ENCODE peak calls at places on chromosome 15, in ten cellular contexts. One of them, this sample, is unnamed.
A peak's percentile ranks its signal among the peaks of the same experiment; 100 is the strongest.

GRCh38 chr15:77454265-77454664 is 33.6 kb downstream of the HMG20A start:
- DNase-seq in activated T-cell treated with anti-CD3 and anti-CD28 coated beads for 24 hours: no peak
- DNase-seq in AG10803: no peak
- DNase-seq in BE2C: no peak
- DNase-seq in 8988T: no peak
- DNase-seq in HS-27A: no peak
- DNase-seq in Caco-2: no peak
- DNase-seq in T-helper 9 cell: no peak
- DNase-seq in A549: no peak
- DNase-seq in GM18507: no peak
- DNase-seq in this sample: no peak

GRCh38 chr15:73781038-73781925 is 28.1 kb upstream of the INSYN1 start:
- DNase-seq in 8988T: peak; percentile 46
- DNase-seq in A549: peak; percentile 21
- DNase-seq in GM18507: no peak
- DNase-seq in T-helper 9 cell: no peak
- DNase-seq in AG10803: no peak
- DNase-seq in activated T-cell treated with anti-CD3 and anti-CD28 coated beads for 24 hours: no peak
- DNase-seq in Caco-2: no peak
- DNase-seq in BE2C: no peak
- DNase-seq in HS-27A: peak; percentile 22
- DNase-seq in this sample: peak; percentile 45

GRCh38 chr15:92631721-92632120 is 23.9 kb downstream of the FAM174B start:
- DNase-seq in AG10803: no peak
- DNase-seq in 8988T: no peak
- DNase-seq in T-helper 9 cell: no peak
- DNase-seq in HS-27A: no peak
- DNase-seq in Caco-2: no peak
- DNase-seq in activated T-cell treated with anti-CD3 and anti-CD28 coated beads for 24 hours: no peak
- DNase-seq in A549: no peak
- DNase-seq in GM18507: no peak
- DNase-seq in BE2C: no peak
- DNase-seq in this sample: no peak

GRCh38 chr15:80978685-80979084 is 10.9 kb downstream of the MESD start:
- DNase-seq in A549: no peak
- DNase-seq in activated T-cell treated with anti-CD3 and anti-CD28 coated beads for 24 hours: no peak
- DNase-seq in T-helper 9 cell: no peak
- DNase-seq in 8988T: no peak
- DNase-seq in BE2C: no peak
- DNase-seq in HS-27A: no peak
- DNase-seq in GM18507: no peak
- DNase-seq in AG10803: no peak
- DNase-seq in Caco-2: no peak
- DNase-seq in this sample: no peak

GRCh38 chr15:59657635-59658125 is 365 bp upstream of the GTF2A2 start:
- DNase-seq in activated T-cell treated with anti-CD3 and anti-CD28 coated beads for 24 hours: no peak
- DNase-seq in Caco-2: no peak
- DNase-seq in HS-27A: no peak
- DNase-seq in BE2C: no peak
- DNase-seq in 8988T: no peak
- DNase-seq in GM18507: no peak
- DNase-seq in T-helper 9 cell: no peak
- DNase-seq in A549: no peak
- DNase-seq in AG10803: no peak
- DNase-seq in this sample: no peak

GRCh38 chr15:62391565-62392262 is 226.6 kb upstream of the C2CD4B start:
- DNase-seq in HS-27A: peak; percentile 51
- DNase-seq in GM18507: no peak
- DNase-seq in Caco-2: peak; percentile 46
- DNase-seq in activated T-cell treated with anti-CD3 and anti-CD28 coated beads for 24 hours: peak; percentile 15
- DNase-seq in A549: peak; percentile 55
- DNase-seq in AG10803: peak; percentile 63
- DNase-seq in T-helper 9 cell: no peak
- DNase-seq in BE2C: peak; percentile 62
- DNase-seq in 8988T: peak; percentile 46
- DNase-seq in this sample: peak; percentile 32

GRCh38 chr15:26724381-26724780 is 48.5 kb downstream of the GABRB3 start:
- DNase-seq in HS-27A: no peak
- DNase-seq in BE2C: no peak
- DNase-seq in 8988T: no peak
- DNase-seq in Caco-2: no peak
- DNase-seq in T-helper 9 cell: no peak
- DNase-seq in activated T-cell treated with anti-CD3 and anti-CD28 coated beads for 24 hours: no peak
- DNase-seq in AG10803: no peak
- DNase-seq in GM18507: no peak
- DNase-seq in A549: no peak
- DNase-seq in this sample: no peak

GRCh38 chr15:80828796-80829195 is 49.6 kb downstream of the CEMIP start:
- DNase-seq in 8988T: no peak
- DNase-seq in A549: no peak
- DNase-seq in T-helper 9 cell: no peak
- DNase-seq in BE2C: no peak
- DNase-seq in Caco-2: no peak
- DNase-seq in activated T-cell treated with anti-CD3 and anti-CD28 coated beads for 24 hours: no peak
- DNase-seq in AG10803: no peak
- DNase-seq in HS-27A: no peak
- DNase-seq in GM18507: no peak
- DNase-seq in this sample: no peak

GRCh38 chr15:77091072-77091471 is 20.2 kb upstream of the TSPAN3 start:
- DNase-seq in A549: no peak
- DNase-seq in GM18507: no peak
- DNase-seq in T-helper 9 cell: no peak
- DNase-seq in AG10803: no peak
- DNase-seq in activated T-cell treated with anti-CD3 and anti-CD28 coated beads for 24 hours: no peak
- DNase-seq in HS-27A: no peak
- DNase-seq in Caco-2: no peak
- DNase-seq in BE2C: no peak
- DNase-seq in 8988T: no peak
- DNase-seq in this sample: no peak

GRCh38 chr15:47376190-47376589 is 341.1 kb upstream of the SEMA6D start:
- DNase-seq in A549: no peak
- DNase-seq in T-helper 9 cell: no peak
- DNase-seq in activated T-cell treated with anti-CD3 and anti-CD28 coated beads for 24 hours: no peak
- DNase-seq in Caco-2: no peak
- DNase-seq in HS-27A: no peak
- DNase-seq in BE2C: no peak
- DNase-seq in 8988T: no peak
- DNase-seq in AG10803: no peak
- DNase-seq in GM18507: no peak
- DNase-seq in this sample: no peak

GRCh38 chr15:42152921-42153680 is 3.3 kb downstream of the PLA2G4F start:
- DNase-seq in 8988T: no peak
- DNase-seq in Caco-2: peak; percentile 29
- DNase-seq in HS-27A: no peak
- DNase-seq in A549: no peak
- DNase-seq in BE2C: no peak
- DNase-seq in AG10803: no peak
- DNase-seq in activated T-cell treated with anti-CD3 and anti-CD28 coated beads for 24 hours: no peak
- DNase-seq in GM18507: no peak
- DNase-seq in T-helper 9 cell: no peak
- DNase-seq in this sample: no peak

GRCh38 chr15:70063992-70064379 is 33.7 kb downstream of the TLE3 start:
- DNase-seq in HS-27A: no peak
- DNase-seq in activated T-cell treated with anti-CD3 and anti-CD28 coated beads for 24 hours: no peak
- DNase-seq in A549: no peak
- DNase-seq in T-helper 9 cell: no peak
- DNase-seq in AG10803: no peak
- DNase-seq in 8988T: no peak
- DNase-seq in Caco-2: no peak
- DNase-seq in BE2C: no peak
- DNase-seq in GM18507: no peak
- DNase-seq in this sample: no peak

GRCh38 chr15:43751885-43752284 is 5.6 kb downstream of the PDIA3 start:
- DNase-seq in activated T-cell treated with anti-CD3 and anti-CD28 coated beads for 24 hours: no peak
- DNase-seq in AG10803: no peak
- DNase-seq in Caco-2: no peak
- DNase-seq in A549: no peak
- DNase-seq in HS-27A: no peak
- DNase-seq in BE2C: no peak
- DNase-seq in T-helper 9 cell: no peak
- DNase-seq in 8988T: no peak
- DNase-seq in GM18507: no peak
- DNase-seq in this sample: no peak

GRCh38 chr15:58770519-58770856 is 614 bp upstream of the MINDY2 start:
- DNase-seq in T-helper 9 cell: no peak
- DNase-seq in HS-27A: peak; percentile 79
- DNase-seq in activated T-cell treated with anti-CD3 and anti-CD28 coated beads for 24 hours: no peak
- DNase-seq in Caco-2: no peak
- DNase-seq in A549: peak; percentile 68
- DNase-seq in BE2C: no peak
- DNase-seq in GM18507: peak; percentile 11
- DNase-seq in 8988T: no peak
- DNase-seq in AG10803: peak; percentile 89
- DNase-seq in this sample: no peak

GRCh38 chr15:92021765-92022164 is 168.3 kb downstream of the SLCO3A1 start:
- DNase-seq in A549: no peak
- DNase-seq in BE2C: no peak
- DNase-seq in HS-27A: no peak
- DNase-seq in GM18507: no peak
- DNase-seq in activated T-cell treated with anti-CD3 and anti-CD28 coated beads for 24 hours: no peak
- DNase-seq in T-helper 9 cell: no peak
- DNase-seq in AG10803: no peak
- DNase-seq in 8988T: no peak
- DNase-seq in Caco-2: no peak
- DNase-seq in this sample: no peak

GRCh38 chr15:65580287-65580686 is 30.6 kb downstream of the INTS14 start:
- DNase-seq in BE2C: no peak
- DNase-seq in AG10803: peak; percentile 67
- DNase-seq in A549: peak; percentile 50
- DNase-seq in 8988T: no peak
- DNase-seq in T-helper 9 cell: no peak
- DNase-seq in GM18507: no peak
- DNase-seq in activated T-cell treated with anti-CD3 and anti-CD28 coated beads for 24 hours: no peak
- DNase-seq in HS-27A: no peak
- DNase-seq in Caco-2: no peak
- DNase-seq in this sample: no peak

GRCh38 chr15:31461911-31462480 is 135.4 kb downstream of the KLF13 start:
- DNase-seq in BE2C: no peak
- DNase-seq in activated T-cell treated with anti-CD3 and anti-CD28 coated beads for 24 hours: no peak
- DNase-seq in 8988T: no peak
- DNase-seq in T-helper 9 cell: no peak
- DNase-seq in AG10803: no peak
- DNase-seq in Caco-2: no peak
- DNase-seq in A549: no peak
- DNase-seq in GM18507: no peak
- DNase-seq in HS-27A: no peak
- DNase-seq in this sample: no peak

GRCh38 chr15:38036790-38037338 is 102.4 kb downstream of the TMCO5A start:
- DNase-seq in Caco-2: no peak
- DNase-seq in A549: no peak
- DNase-seq in BE2C: no peak
- DNase-seq in activated T-cell treated with anti-CD3 and anti-CD28 coated beads for 24 hours: no peak
- DNase-seq in AG10803: no peak
- DNase-seq in 8988T: no peak
- DNase-seq in HS-27A: no peak
- DNase-seq in T-helper 9 cell: no peak
- DNase-seq in GM18507: no peak
- DNase-seq in this sample: no peak

GRCh38 chr15:39581501-39582285 is 814 bp downstream of the THBS1 start:
- DNase-seq in AG10803: peak; percentile 78
- DNase-seq in Caco-2: peak; percentile 76
- DNase-seq in A549: peak; percentile 52
- DNase-seq in T-helper 9 cell: no peak
- DNase-seq in activated T-cell treated with anti-CD3 and anti-CD28 coated beads for 24 hours: no peak
- DNase-seq in 8988T: peak; percentile 49
- DNase-seq in GM18507: no peak
- DNase-seq in HS-27A: no peak
- DNase-seq in BE2C: no peak
- DNase-seq in this sample: peak; percentile 74

GRCh38 chr15:60531811-60532210 is 52.9 kb upstream of the ICE2 start:
- DNase-seq in activated T-cell treated with anti-CD3 and anti-CD28 coated beads for 24 hours: no peak
- DNase-seq in BE2C: no peak
- DNase-seq in T-helper 9 cell: no peak
- DNase-seq in A549: no peak
- DNase-seq in HS-27A: no peak
- DNase-seq in Caco-2: no peak
- DNase-seq in 8988T: no peak
- DNase-seq in GM18507: no peak
- DNase-seq in AG10803: no peak
- DNase-seq in this sample: no peak

GRCh38 chr15:62390793-62391543 is 225.9 kb upstream of the C2CD4B start:
- DNase-seq in HS-27A: no peak
- DNase-seq in activated T-cell treated with anti-CD3 and anti-CD28 coated beads for 24 hours: peak; percentile 5
- DNase-seq in AG10803: peak; percentile 34
- DNase-seq in A549: peak; percentile 52
- DNase-seq in T-helper 9 cell: no peak
- DNase-seq in 8988T: peak; percentile 9
- DNase-seq in BE2C: peak; percentile 59
- DNase-seq in Caco-2: peak; percentile 48
- DNase-seq in GM18507: no peak
- DNase-seq in this sample: peak; percentile 18

GRCh38 chr15:28896944-28897343 is 11.2 kb downstream of the APBA2 start:
- DNase-seq in Caco-2: no peak
- DNase-seq in BE2C: no peak
- DNase-seq in HS-27A: peak; percentile 51
- DNase-seq in GM18507: no peak
- DNase-seq in activated T-cell treated with anti-CD3 and anti-CD28 coated beads for 24 hours: no peak
- DNase-seq in AG10803: peak; percentile 64
- DNase-seq in T-helper 9 cell: no peak
- DNase-seq in A549: no peak
- DNase-seq in 8988T: no peak
- DNase-seq in this sample: no peak

GRCh38 chr15:75577401-75578205 is 1.5 kb downstream of the PTPN9 start:
- DNase-seq in A549: no peak
- DNase-seq in GM18507: no peak
- DNase-seq in AG10803: peak; percentile 22
- DNase-seq in 8988T: no peak
- DNase-seq in Caco-2: no peak
- DNase-seq in HS-27A: no peak
- DNase-seq in activated T-cell treated with anti-CD3 and anti-CD28 coated beads for 24 hours: no peak
- DNase-seq in T-helper 9 cell: no peak
- DNase-seq in BE2C: no peak
- DNase-seq in this sample: no peak

GRCh38 chr15:89179966-89180875 is 41.2 kb downstream of the RLBP1 start:
- DNase-seq in activated T-cell treated with anti-CD3 and anti-CD28 coated beads for 24 hours: peak; percentile 37
- DNase-seq in 8988T: no peak
- DNase-seq in A549: no peak
- DNase-seq in Caco-2: no peak
- DNase-seq in GM18507: no peak
- DNase-seq in HS-27A: no peak
- DNase-seq in T-helper 9 cell: no peak
- DNase-seq in AG10803: no peak
- DNase-seq in BE2C: no peak
- DNase-seq in this sample: no peak

GRCh38 chr15:42059661-42060476 is 34.5 kb downstream of the PLA2G4D start:
- DNase-seq in AG10803: peak; percentile 19
- DNase-seq in HS-27A: no peak
- DNase-seq in T-helper 9 cell: peak; percentile 73
- DNase-seq in GM18507: peak; percentile 46
- DNase-seq in A549: peak; percentile 33
- DNase-seq in 8988T: no peak
- DNase-seq in Caco-2: no peak
- DNase-seq in activated T-cell treated with anti-CD3 and anti-CD28 coated beads for 24 hours: peak; percentile 57
- DNase-seq in BE2C: peak; percentile 72
- DNase-seq in this sample: no peak

GRCh38 chr15:32029409-32029861 is 880 bp upstream of the CHRNA7 start:
- DNase-seq in 8988T: no peak
- DNase-seq in T-helper 9 cell: no peak
- DNase-seq in HS-27A: no peak
- DNase-seq in AG10803: no peak
- DNase-seq in Caco-2: no peak
- DNase-seq in GM18507: no peak
- DNase-seq in BE2C: peak; percentile 87
- DNase-seq in activated T-cell treated with anti-CD3 and anti-CD28 coated beads for 24 hours: no peak
- DNase-seq in A549: peak; percentile 31
- DNase-seq in this sample: no peak

GRCh38 chr15:23566070-23567050 is 886 bp downstream of the MKRN3 start:
- DNase-seq in Caco-2: peak; percentile 88
- DNase-seq in A549: no peak
- DNase-seq in 8988T: no peak
- DNase-seq in AG10803: peak; percentile 3
- DNase-seq in GM18507: no peak
- DNase-seq in HS-27A: no peak
- DNase-seq in activated T-cell treated with anti-CD3 and anti-CD28 coated beads for 24 hours: peak; percentile 18
- DNase-seq in T-helper 9 cell: no peak
- DNase-seq in BE2C: no peak
- DNase-seq in this sample: no peak

GRCh38 chr15:96334017-96334704 is 3.7 kb downstream of the NR2F2 start:
- DNase-seq in 8988T: no peak
- DNase-seq in HS-27A: no peak
- DNase-seq in T-helper 9 cell: no peak
- DNase-seq in GM18507: no peak
- DNase-seq in BE2C: no peak
- DNase-seq in Caco-2: no peak
- DNase-seq in activated T-cell treated with anti-CD3 and anti-CD28 coated beads for 24 hours: no peak
- DNase-seq in AG10803: no peak
- DNase-seq in A549: no peak
- DNase-seq in this sample: peak; percentile 15